ENCODE peak calls at places on chromosomes 2 and 18, in five cellular contexts. One of them, this sample, is unnamed.

GRCh38 chr18:54774971-54775665 is 53.2 kb upstream of the RAB27B start:
- DNase-seq in NCI-H1092 treated with DMSO at 0.1 percent for 48 hours: no peak
- DNase-seq in A673: no peak
- DNase-seq in activated CD8-positive, alpha-beta memory T cell treated with anti-CD3 and anti-CD28 coated beads for 1 hour: no peak
- DNase-seq in cardiac fibroblast: peak
- DNase-seq in this sample: no peak

GRCh38 chr2:71513721-71514120 is 60.4 kb downstream of the DYSF start:
- DNase-seq in NCI-H1092 treated with DMSO at 0.1 percent for 48 hours: no peak
- DNase-seq in cardiac fibroblast: no peak
- DNase-seq in activated CD8-positive, alpha-beta memory T cell treated with anti-CD3 and anti-CD28 coated beads for 1 hour: no peak
- DNase-seq in A673: no peak
- DNase-seq in this sample: no peak

GRCh38 chr18:8462651-8463185 is 146.5 kb upstream of the RAB12 start:
- DNase-seq in A673: no peak
- DNase-seq in cardiac fibroblast: no peak
- DNase-seq in NCI-H1092 treated with DMSO at 0.1 percent for 48 hours: no peak
- DNase-seq in activated CD8-positive, alpha-beta memory T cell treated with anti-CD3 and anti-CD28 coated beads for 1 hour: no peak
- DNase-seq in this sample: no peak

GRCh38 chr2:139201516-139201915 is 421.3 kb upstream of the NXPH2 start:
- DNase-seq in cardiac fibroblast: no peak
- DNase-seq in A673: no peak
- DNase-seq in NCI-H1092 treated with DMSO at 0.1 percent for 48 hours: no peak
- DNase-seq in activated CD8-positive, alpha-beta memory T cell treated with anti-CD3 and anti-CD28 coated beads for 1 hour: no peak
- DNase-seq in this sample: no peak

GRCh38 chr2:64978514-64979268 is 10.5 kb upstream of the SLC1A4 start:
- DNase-seq in A673: peak
- DNase-seq in cardiac fibroblast: peak
- DNase-seq in NCI-H1092 treated with DMSO at 0.1 percent for 48 hours: no peak
- DNase-seq in activated CD8-positive, alpha-beta memory T cell treated with anti-CD3 and anti-CD28 coated beads for 1 hour: no peak
- DNase-seq in this sample: no peak

GRCh38 chr2:40192864-40193669 is 258.8 kb downstream of the SLC8A1 start:
- DNase-seq in NCI-H1092 treated with DMSO at 0.1 percent for 48 hours: no peak
- DNase-seq in cardiac fibroblast: no peak
- DNase-seq in A673: no peak
- DNase-seq in activated CD8-positive, alpha-beta memory T cell treated with anti-CD3 and anti-CD28 coated beads for 1 hour: no peak
- DNase-seq in this sample: no peak

GRCh38 chr2:197170137-197170682 is 140.4 kb downstream of the ANKRD44 start:
- DNase-seq in A673: no peak
- DNase-seq in activated CD8-positive, alpha-beta memory T cell treated with anti-CD3 and anti-CD28 coated beads for 1 hour: no peak
- DNase-seq in cardiac fibroblast: no peak
- DNase-seq in NCI-H1092 treated with DMSO at 0.1 percent for 48 hours: no peak
- DNase-seq in this sample: no peak

GRCh38 chr18:69529151-69529550 is 128.5 kb downstream of the DOK6 start:
- DNase-seq in NCI-H1092 treated with DMSO at 0.1 percent for 48 hours: no peak
- DNase-seq in activated CD8-positive, alpha-beta memory T cell treated with anti-CD3 and anti-CD28 coated beads for 1 hour: no peak
- DNase-seq in cardiac fibroblast: no peak
- DNase-seq in A673: no peak
- DNase-seq in this sample: no peak

GRCh38 chr18:38052879-38053590 is 487.4 kb upstream of the CELF4 start:
- DNase-seq in cardiac fibroblast: no peak
- DNase-seq in activated CD8-positive, alpha-beta memory T cell treated with anti-CD3 and anti-CD28 coated beads for 1 hour: no peak
- DNase-seq in A673: no peak
- DNase-seq in NCI-H1092 treated with DMSO at 0.1 percent for 48 hours: no peak
- DNase-seq in this sample: no peak

GRCh38 chr2:220282221-220282620 is 654.8 kb downstream of the SLC4A3 start:
- DNase-seq in A673: no peak
- DNase-seq in cardiac fibroblast: no peak
- DNase-seq in activated CD8-positive, alpha-beta memory T cell treated with anti-CD3 and anti-CD28 coated beads for 1 hour: no peak
- DNase-seq in NCI-H1092 treated with DMSO at 0.1 percent for 48 hours: no peak
- DNase-seq in this sample: no peak

GRCh38 chr2:231221761-231222160 is 23.3 kb downstream of the ARMC9 start:
- DNase-seq in NCI-H1092 treated with DMSO at 0.1 percent for 48 hours: no peak
- DNase-seq in activated CD8-positive, alpha-beta memory T cell treated with anti-CD3 and anti-CD28 coated beads for 1 hour: no peak
- DNase-seq in cardiac fibroblast: no peak
- DNase-seq in A673: no peak
- DNase-seq in this sample: no peak

GRCh38 chr2:239085201-239085992 is 237.5 kb downstream of the TWIST2 start:
- DNase-seq in A673: no peak
- DNase-seq in activated CD8-positive, alpha-beta memory T cell treated with anti-CD3 and anti-CD28 coated beads for 1 hour: no peak
- DNase-seq in cardiac fibroblast: no peak
- DNase-seq in NCI-H1092 treated with DMSO at 0.1 percent for 48 hours: no peak
- DNase-seq in this sample: no peak

GRCh38 chr2:152403395-152403794 is 68.4 kb downstream of the FMNL2 start:
- DNase-seq in A673: no peak
- DNase-seq in cardiac fibroblast: no peak
- DNase-seq in NCI-H1092 treated with DMSO at 0.1 percent for 48 hours: no peak
- DNase-seq in activated CD8-positive, alpha-beta memory T cell treated with anti-CD3 and anti-CD28 coated beads for 1 hour: no peak
- DNase-seq in this sample: no peak